ENCODE peak calls at places on chromosomes 3 and 15, in eight cellular contexts. One of them, this sample, is unnamed.

GRCh38 chr15:31272558-31273257 is 53.9 kb upstream of the KLF13 start:
- DNase-seq in NB4: peak; percentile 56
- DNase-seq in activated T-cell treated with anti-CD3 and anti-CD28 coated beads for 1 hour: no peak
- DNase-seq in T-helper 2 cell: no peak
- DNase-seq in nucleus accumbens: no peak
- DNase-seq in CD4-positive, alpha-beta T cell: no peak
- DNase-seq in NCI-H1092 treated with DMSO at 0.1 percent for 48 hours: no peak
- DNase-seq in stimulated activated CD4-positive, alpha-beta T cell treated with anti-CD3 and anti-CD28 coated beads, TNF-alpha, amount 100 ng/mL, for 4 hours: no peak
- DNase-seq in this sample: no peak

GRCh38 chr3:50242778-50243551 is 7.0 kb downstream of the GNAI2 start:
- DNase-seq in NB4: peak; percentile 94
- DNase-seq in activated T-cell treated with anti-CD3 and anti-CD28 coated beads for 1 hour: no peak
- DNase-seq in T-helper 2 cell: no peak
- DNase-seq in nucleus accumbens: no peak
- DNase-seq in CD4-positive, alpha-beta T cell: no peak
- DNase-seq in NCI-H1092 treated with DMSO at 0.1 percent for 48 hours: no peak
- DNase-seq in stimulated activated CD4-positive, alpha-beta T cell treated with anti-CD3 and anti-CD28 coated beads, TNF-alpha, amount 100 ng/mL, for 4 hours: no peak
- DNase-seq in this sample: peak; percentile 90

GRCh38 chr3:177536873-177537272 is 339.6 kb upstream of the TBL1XR1 start:
- DNase-seq in NB4: no peak
- DNase-seq in activated T-cell treated with anti-CD3 and anti-CD28 coated beads for 1 hour: no peak
- DNase-seq in T-helper 2 cell: no peak
- DNase-seq in nucleus accumbens: no peak
- DNase-seq in CD4-positive, alpha-beta T cell: no peak
- DNase-seq in NCI-H1092 treated with DMSO at 0.1 percent for 48 hours: no peak
- DNase-seq in stimulated activated CD4-positive, alpha-beta T cell treated with anti-CD3 and anti-CD28 coated beads, TNF-alpha, amount 100 ng/mL, for 4 hours: no peak
- DNase-seq in this sample: no peak

GRCh38 chr3:64450396-64450956 is 225.2 kb upstream of the PRICKLE2 start:
- DNase-seq in NB4: no peak
- DNase-seq in activated T-cell treated with anti-CD3 and anti-CD28 coated beads for 1 hour: no peak
- DNase-seq in T-helper 2 cell: no peak
- DNase-seq in nucleus accumbens: no peak
- DNase-seq in CD4-positive, alpha-beta T cell: no peak
- DNase-seq in NCI-H1092 treated with DMSO at 0.1 percent for 48 hours: no peak
- DNase-seq in stimulated activated CD4-positive, alpha-beta T cell treated with anti-CD3 and anti-CD28 coated beads, TNF-alpha, amount 100 ng/mL, for 4 hours: no peak
- DNase-seq in this sample: no peak

GRCh38 chr3:111744611-111745010 is 114.5 kb upstream of the PHLDB2 start:
- DNase-seq in NB4: no peak
- DNase-seq in activated T-cell treated with anti-CD3 and anti-CD28 coated beads for 1 hour: no peak
- DNase-seq in T-helper 2 cell: no peak
- DNase-seq in nucleus accumbens: no peak
- DNase-seq in CD4-positive, alpha-beta T cell: no peak
- DNase-seq in NCI-H1092 treated with DMSO at 0.1 percent for 48 hours: no peak
- DNase-seq in stimulated activated CD4-positive, alpha-beta T cell treated with anti-CD3 and anti-CD28 coated beads, TNF-alpha, amount 100 ng/mL, for 4 hours: no peak
- DNase-seq in this sample: peak; percentile 61

GRCh38 chr3:132418916-132419315 is 1.6 kb downstream of the DNAJC13 start:
- DNase-seq in NB4: peak; percentile 57
- DNase-seq in activated T-cell treated with anti-CD3 and anti-CD28 coated beads for 1 hour: no peak
- DNase-seq in T-helper 2 cell: no peak
- DNase-seq in nucleus accumbens: no peak
- DNase-seq in CD4-positive, alpha-beta T cell: no peak
- DNase-seq in NCI-H1092 treated with DMSO at 0.1 percent for 48 hours: no peak
- DNase-seq in stimulated activated CD4-positive, alpha-beta T cell treated with anti-CD3 and anti-CD28 coated beads, TNF-alpha, amount 100 ng/mL, for 4 hours: no peak
- DNase-seq in this sample: peak; percentile 57

GRCh38 chr3:101518421-101518871 is 5.4 kb upstream of the SENP7 start:
- DNase-seq in NB4: no peak
- DNase-seq in activated T-cell treated with anti-CD3 and anti-CD28 coated beads for 1 hour: no peak
- DNase-seq in T-helper 2 cell: no peak
- DNase-seq in nucleus accumbens: no peak
- DNase-seq in CD4-positive, alpha-beta T cell: peak; percentile 15
- DNase-seq in NCI-H1092 treated with DMSO at 0.1 percent for 48 hours: no peak
- DNase-seq in stimulated activated CD4-positive, alpha-beta T cell treated with anti-CD3 and anti-CD28 coated beads, TNF-alpha, amount 100 ng/mL, for 4 hours: no peak
- DNase-seq in this sample: no peak

GRCh38 chr15:34652726-34653033 is 69.2 kb upstream of the GOLGA8B start:
- DNase-seq in NB4: no peak
- DNase-seq in activated T-cell treated with anti-CD3 and anti-CD28 coated beads for 1 hour: no peak
- DNase-seq in T-helper 2 cell: no peak
- DNase-seq in nucleus accumbens: no peak
- DNase-seq in CD4-positive, alpha-beta T cell: no peak
- DNase-seq in NCI-H1092 treated with DMSO at 0.1 percent for 48 hours: no peak
- DNase-seq in stimulated activated CD4-positive, alpha-beta T cell treated with anti-CD3 and anti-CD28 coated beads, TNF-alpha, amount 100 ng/mL, for 4 hours: no peak
- DNase-seq in this sample: no peak

GRCh38 chr3:193972816-193973215 is 163.1 kb upstream of the HES1 start:
- DNase-seq in NB4: no peak
- DNase-seq in activated T-cell treated with anti-CD3 and anti-CD28 coated beads for 1 hour: no peak
- DNase-seq in T-helper 2 cell: no peak
- DNase-seq in nucleus accumbens: no peak
- DNase-seq in CD4-positive, alpha-beta T cell: no peak
- DNase-seq in NCI-H1092 treated with DMSO at 0.1 percent for 48 hours: no peak
- DNase-seq in stimulated activated CD4-positive, alpha-beta T cell treated with anti-CD3 and anti-CD28 coated beads, TNF-alpha, amount 100 ng/mL, for 4 hours: no peak
- DNase-seq in this sample: no peak

GRCh38 chr15:90291679-90292356 is 26.3 kb downstream of the NGRN start:
- DNase-seq in NB4: peak; percentile 50
- DNase-seq in activated T-cell treated with anti-CD3 and anti-CD28 coated beads for 1 hour: no peak
- DNase-seq in T-helper 2 cell: no peak
- DNase-seq in nucleus accumbens: no peak
- DNase-seq in CD4-positive, alpha-beta T cell: no peak
- DNase-seq in NCI-H1092 treated with DMSO at 0.1 percent for 48 hours: peak; percentile 2
- DNase-seq in stimulated activated CD4-positive, alpha-beta T cell treated with anti-CD3 and anti-CD28 coated beads, TNF-alpha, amount 100 ng/mL, for 4 hours: no peak
- DNase-seq in this sample: peak; percentile 90

This sample was measured in Karpas-422.